ENCODE peak calls at places on chromosomes 7 and 10, in six cellular contexts. C is heart right ventricle; U is GM23338; M is Peyer's patch; J is left ventricle myocardium inferior; X is CD8-positive, alpha-beta T cell. L is an unnamed sample. For H3K4me1 and H3K27me3, the result is how much of the 10 kb centered on the place peaks cover.

GRCh38 chr10:35765039-35765662 is 123.1 kb upstream of the FZD8 start:
- DNase-seq in C (peak), U (peak), M (no peak), J (no peak), X (no peak), L (no peak)

GRCh38 chr7:107967420-107967819 is 35.5 kb downstream of the LAMB1 start:
- DNase-seq in C (no peak), U (no peak), M (no peak), J (no peak), X (no peak), L (no peak)

GRCh38 chr10:119796039-119796438 is 70.2 kb downstream of the INPP5F start:
- DNase-seq in C (no peak), U (no peak), M (no peak), J (no peak), X (no peak), L (no peak)

GRCh38 chr10:60271319-60272040 is 118.2 kb downstream of the ANK3 start:
- DNase-seq in C (no peak), U (no peak), M (no peak), J (no peak), X (no peak), L (no peak)

GRCh38 chr7:38723327-38723726 is 92.2 kb upstream of the AMPH start:
- DNase-seq in C (no peak), U (no peak), M (no peak), J (no peak), X (no peak), L (no peak)

GRCh38 chr10:129057856-129058663 is 409.0 kb upstream of the MGMT start:
- DNase-seq in C (no peak), U (no peak), M (no peak), J (no peak), X (peak), L (no peak)

GRCh38 chr10:97025613-97026242 is 160.0 kb downstream of the SLIT1 start:
- DNase-seq in C (no peak), U (peak), M (peak), J (no peak), X (peak), L (no peak)

GRCh38 chr7:41425926-41426325 is 277.0 kb downstream of the INHBA start:
- DNase-seq in C (no peak), U (no peak), M (no peak), J (no peak), X (no peak), L (no peak)

GRCh38 chr7:129144834-129145668 is 544 bp downstream of the TSPAN33 start:
- DNase-seq in C (no peak), U (peak), M (no peak), J (no peak), X (peak), L (no peak)

GRCh38 chr7:25348066-25348595 is 119.8 kb upstream of the NPVF start:
- DNase-seq in C (no peak), U (no peak), M (no peak), J (no peak), X (no peak), L (no peak)

GRCh38 chr10:25561761-25562160 is 372.3 kb upstream of the MYO3A start:
- DNase-seq in C (no peak), U (no peak), M (no peak), J (no peak), X (no peak), L (no peak)

GRCh38 chr10:7484456-7485266 is 73.8 kb upstream of the SFMBT2 start:
- DNase-seq in C (no peak), U (peak), M (no peak), J (no peak), X (peak), L (no peak)

GRCh38 chr7:129202058-129202777 is 13.8 kb downstream of the SMO start:
- DNase-seq in C (no peak), U (no peak), M (no peak), J (no peak), X (no peak), L (no peak)

GRCh38 chr7:20365486-20365885 is 34.8 kb downstream of the ITGB8 start:
- DNase-seq in C (no peak), U (no peak), M (no peak), J (no peak), X (no peak), L (no peak)

GRCh38 chr10:68132391-68132790 is 23.1 kb downstream of the MYPN start:
- DNase-seq in C (no peak), U (no peak), M (no peak), J (no peak), X (no peak), L (no peak)

GRCh38 chr10:23917251-23917908 is 291.6 kb upstream of the KIAA1217 start:
- DNase-seq in C (no peak), U (no peak), M (no peak), J (no peak), X (no peak), L (no peak)

GRCh38 chr7:27198138-27198841 is 1.6 kb downstream of the HOXA13 start:
- DNase-seq in C (no peak), U (no peak), M (peak), J (no peak), X (no peak), L (no peak)

GRCh38 chr7:24129597-24129996 is 154.4 kb upstream of the NPY start:
- DNase-seq in C (no peak), U (no peak), M (no peak), J (no peak), X (no peak), L (peak)

GRCh38 chr7:137626469-137627067 is 220.2 kb downstream of the DGKI start:
- DNase-seq in C (no peak), U (peak), M (no peak), J (no peak), X (peak), L (no peak)

GRCh38 chr10:121911421-121911697 is 16.5 kb downstream of the ATE1 start:
- DNase-seq in C (no peak), U (no peak), M (no peak), J (no peak), X (no peak), L (no peak)

GRCh38 chr7:137135654-137136350 is 207.7 kb downstream of the PTN start:
- DNase-seq in C (no peak), U (no peak), M (no peak), J (no peak), X (no peak), L (no peak)

GRCh38 chr10:19158358-19158757 is 109.8 kb downstream of the MALRD1 start:
- DNase-seq in C (no peak), U (no peak), M (no peak), J (no peak), X (no peak), L (no peak)

GRCh38 chr7:47698386-47698785 is 116.5 kb upstream of the TNS3 start:
- DNase-seq in C (no peak), U (no peak), M (no peak), J (no peak), X (no peak), L (no peak)

GRCh38 chr7:151204383-151205032 is 5.8 kb downstream of the H2BK1 start:
- DNase-seq in C (no peak), U (no peak), M (no peak), J (no peak), X (no peak), L (no peak)

DNA sequence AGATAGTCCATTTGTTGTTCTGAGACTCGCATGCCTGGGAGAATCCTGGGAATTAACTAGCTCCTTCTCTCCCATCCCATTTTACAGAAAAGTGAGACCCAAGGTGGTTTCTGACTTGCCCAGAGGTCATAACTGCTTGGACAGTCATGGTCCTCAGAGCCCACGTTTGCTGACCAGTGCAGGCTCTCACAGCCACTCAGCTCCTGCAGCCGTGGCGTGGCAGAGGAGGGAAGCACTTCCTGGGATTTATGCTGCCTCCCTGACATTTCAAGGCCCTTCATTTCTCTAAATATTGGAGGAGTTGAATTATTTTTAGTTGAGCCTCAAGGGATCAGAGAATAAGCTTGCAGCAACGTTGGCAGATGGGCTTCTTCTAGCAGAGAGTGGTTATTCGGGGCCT is 77.0 kb downstream of the LHPP start:
- DNase-seq in C (no peak), U (no peak), M (no peak), J (no peak), X (no peak), L (no peak)
- H3K4me1 ChIP-seq in C (under half), U (under half), M (under half), J (under half), X (under half), L (under half)

DNA sequence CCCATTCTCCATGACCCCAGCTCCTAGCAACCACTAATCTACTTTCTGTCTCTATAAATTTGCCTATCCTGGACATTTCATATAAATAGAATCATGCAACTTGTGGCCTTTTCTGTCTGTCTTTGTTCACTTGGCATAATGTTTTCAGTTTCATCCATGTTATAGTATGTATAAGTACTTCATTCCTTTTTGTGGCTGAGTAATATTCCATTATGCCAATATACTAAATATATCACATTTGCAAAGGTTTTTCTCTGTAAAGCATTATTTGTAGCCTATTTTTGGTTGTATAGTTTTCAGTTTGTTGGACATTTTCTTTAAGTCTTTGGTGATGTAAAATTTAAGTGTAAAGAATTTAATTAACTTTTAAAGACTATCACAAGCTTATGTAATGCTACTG is 2.2 kb downstream of the PTPRZ1 start:
- DNase-seq in C (no peak), U (no peak), M (no peak), J (no peak), X (no peak), L (no peak)
- H3K27me3 ChIP-seq in C (half or more), U (under half), M (under half), J (half or more), X (under half), L (under half)

DNA sequence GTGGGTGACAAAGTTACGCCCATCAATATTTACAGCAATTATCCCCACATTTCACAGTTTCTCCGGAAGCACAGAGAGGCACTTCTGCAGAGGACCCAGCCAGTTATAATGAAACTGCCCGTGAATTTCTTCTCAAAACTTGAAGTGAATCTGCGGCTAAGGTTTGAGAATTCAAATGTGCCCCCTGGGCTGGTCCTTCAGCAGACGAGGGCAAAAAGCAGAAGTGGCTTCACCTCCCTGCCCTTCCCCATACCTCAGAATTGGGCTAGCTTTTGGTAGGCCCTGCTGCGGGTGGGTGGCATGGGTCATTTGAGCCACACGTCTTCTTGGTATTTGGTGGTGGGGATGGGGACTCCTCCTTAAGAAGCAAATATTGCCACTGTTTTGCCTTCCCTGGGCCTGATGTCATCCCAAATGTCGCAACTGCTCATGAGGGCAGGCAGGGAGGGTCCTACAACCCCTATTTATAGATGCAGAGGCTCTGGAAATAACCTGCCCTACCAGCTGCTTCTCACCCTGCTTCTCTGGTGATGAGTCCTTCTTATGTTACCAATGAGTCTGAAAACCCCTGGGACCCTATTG is 16.6 kb upstream of the WDFY4 start:
- DNase-seq in C (no peak), U (no peak), M (no peak), J (no peak), X (no peak), L (no peak)
- H3K4me1 ChIP-seq in C (under half), U (under half), M (under half), J (under half), X (under half), L (under half)

DNA sequence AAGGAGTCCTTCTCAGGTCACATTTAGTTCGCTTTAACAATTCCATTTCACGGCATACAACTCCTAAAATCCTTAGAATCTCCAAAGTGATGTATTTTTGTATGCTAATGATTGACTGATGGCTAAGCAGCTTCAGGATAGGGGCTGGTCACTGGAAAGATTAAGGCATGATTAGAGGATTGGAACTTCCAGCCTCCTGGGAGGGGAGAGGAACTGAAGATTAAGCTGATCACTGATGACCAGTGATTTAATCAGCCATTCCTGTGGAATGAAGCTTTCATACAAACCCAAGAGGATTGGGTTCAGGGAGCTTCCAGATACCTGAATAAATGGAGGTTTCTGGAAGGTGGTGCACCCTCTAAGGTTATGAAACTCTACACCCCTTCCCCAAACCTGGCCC is 123.9 kb upstream of the CDK13 start:
- DNase-seq in C (no peak), U (no peak), M (no peak), J (no peak), X (no peak), L (no peak)
- H3K27me3 ChIP-seq in C (under half), U (under half), M (under half), J (under half), X (under half), L (under half)

GRCh38 chr7:158816271-158816670 is 13.0 kb downstream of the ESYT2 start:
- DNase-seq in C (no peak), U (no peak), M (no peak), J (no peak), X (no peak), L (no peak)

GRCh38 chr7:158819571-158820203 is 9.6 kb downstream of the ESYT2 start:
- DNase-seq in C (no peak), U (no peak), M (no peak), J (no peak), X (no peak), L (no peak)

GRCh38 chr7:158816995-158817394 is 12.3 kb downstream of the ESYT2 start:
- DNase-seq in C (no peak), U (no peak), M (peak), J (no peak), X (no peak), L (no peak)

GRCh38 chr7:158820656-158821055 is 8.7 kb downstream of the ESYT2 start:
- DNase-seq in C (no peak), U (no peak), M (no peak), J (no peak), X (no peak), L (no peak)

GRCh38 chr7:158818325-158819213 is 10.7 kb downstream of the ESYT2 start:
- DNase-seq in C (peak), U (peak), M (peak), J (peak), X (peak), L (peak)
- H3K4me1 ChIP-seq in C (half or more), U (under half), M (half or more), J (half or more), X (half or more), L (half or more)

DNA sequence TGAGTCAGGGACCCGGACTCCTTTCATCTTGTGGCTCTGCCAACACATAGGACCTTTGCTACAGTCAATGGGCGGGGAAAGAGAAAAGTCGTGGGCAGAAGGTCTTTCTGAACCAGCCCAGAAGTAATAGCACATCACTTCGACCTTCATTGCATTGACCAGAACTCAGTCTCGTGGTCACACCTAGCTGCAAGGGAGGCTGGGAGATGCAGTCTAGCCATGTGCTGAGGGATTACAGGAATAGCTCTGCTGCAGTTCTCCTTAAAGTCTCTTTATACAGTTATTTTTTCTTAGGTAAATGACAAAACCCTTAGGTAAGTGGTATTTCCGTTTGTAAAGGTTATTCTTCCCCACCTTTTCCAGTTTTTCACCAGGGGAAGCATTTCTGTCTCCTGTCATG is 25.4 kb downstream of the WIPF3 start:
- DNase-seq in C (no peak), U (no peak), M (no peak), J (no peak), X (no peak), L (no peak)
- H3K27me3 ChIP-seq in C (under half), U (under half), M (under half), J (under half), X (under half), L (under half)

GRCh38 chr10:62057359-62057758 is 155.9 kb downstream of the ARID5B start:
- DNase-seq in C (no peak), U (no peak), M (no peak), J (no peak), X (no peak), L (no peak)

GRCh38 chr10:62056660-62057059 is 155.2 kb downstream of the ARID5B start:
- DNase-seq in C (no peak), U (no peak), M (no peak), J (no peak), X (no peak), L (no peak)

GRCh38 chr10:62058896-62059423 is 157.5 kb downstream of the ARID5B start:
- DNase-seq in C (no peak), U (no peak), M (no peak), J (no peak), X (no peak), L (no peak)

GRCh38 chr10:62058476-62058875 is 157.0 kb downstream of the ARID5B start:
- DNase-seq in C (no peak), U (no peak), M (no peak), J (no peak), X (no peak), L (no peak)

GRCh38 chr10:62057872-62058271 is 156.4 kb downstream of the ARID5B start:
- DNase-seq in C (no peak), U (no peak), M (no peak), J (no peak), X (no peak), L (no peak)
- H3K4me1 ChIP-seq in C (half or more), U (under half), M (under half), J (half or more), X (under half), L (under half)

GRCh38 chr7:157623556-157623955 is 286.8 kb downstream of the DNAJB6 start:
- DNase-seq in C (no peak), U (no peak), M (no peak), J (no peak), X (no peak), L (no peak)
- H3K27me3 ChIP-seq in C (under half), U (under half), M (under half), J (half or more), X (under half), L (under half)